ENCODE peak calls at places on chromosomes 2 and 18, in ten cellular contexts. J, S, A, F, C, G, E, B, R and T are unnamed samples.

GRCh38 chr2:67709835-67710234 is 312.7 kb downstream of the ETAA1 start:
- DNase-seq in S (no peak), J (no peak), B (no peak), A (no peak), F (no peak), C (no peak), G (no peak), R (no peak), E (no peak), T (no peak)

GRCh38 chr2:70985956-70986355 is 7.5 kb downstream of the ANKRD53 start:
- DNase-seq in S (no peak), J (no peak), G (no peak), C (peak; percentile 40), A (no peak), B (no peak), R (no peak), F (no peak), E (no peak), T (no peak)

GRCh38 chr2:102488063-102488462 is 15.0 kb downstream of the SLC9A4 start:
- DNase-seq in R (peak; percentile 34), B (peak; percentile 69), S (no peak), F (no peak), J (no peak), E (no peak), C (no peak), G (no peak), A (no peak), T (no peak)

GRCh38 chr18:744824-745597 is 32.6 kb upstream of the ENOSF1 start:
- DNase-seq in B (no peak), J (no peak), E (no peak), R (no peak), C (no peak), S (no peak), A (no peak), G (no peak), F (no peak), T (no peak)

GRCh38 chr2:60948926-60949579 is 67.7 kb downstream of the REL start:
- DNase-seq in S (no peak), C (no peak), G (no peak), E (no peak), J (no peak), F (no peak), A (no peak), B (peak; percentile 78), R (peak; percentile 55), T (no peak)

GRCh38 chr2:119960821-119961220 is 52.1 kb upstream of the EPB41L5 start:
- DNase-seq in C (no peak), F (no peak), A (no peak), R (peak; percentile 64), G (no peak), J (no peak), E (no peak), B (no peak), S (no peak), T (no peak)

GRCh38 chr2:165238295-165238694 is 919 bp upstream of the SCN2A start:
- DNase-seq in F (no peak), R (peak; percentile 16), G (no peak), B (no peak), S (no peak), A (no peak), C (no peak), E (no peak), J (no peak), T (peak; percentile 33)

GRCh38 chr18:36392163-36392887 is 94.8 kb downstream of the FHOD3 start:
- DNase-seq in R (peak; percentile 7), F (no peak), G (no peak), C (no peak), A (no peak), E (peak; percentile 39), S (no peak), J (no peak), B (no peak), T (no peak)

GRCh38 chr18:58788971-58789797 is 75.5 kb upstream of the ZNF532 start:
- DNase-seq in S (no peak), G (peak; percentile 29), R (peak; percentile 83), A (no peak), C (no peak), F (no peak), E (no peak), J (peak; percentile 97), B (no peak), T (no peak)

GRCh38 chr2:176080540-176081355 is 3.0 kb downstream of the EVX2 start:
- DNase-seq in C (no peak), G (no peak), F (no peak), E (no peak), S (no peak), J (peak; percentile 47), R (no peak), B (peak; percentile 43), A (no peak), T (no peak)

GRCh38 chr2:73759287-73759764 is 20.6 kb downstream of the DUSP11 start:
- DNase-seq in F (no peak), E (no peak), J (no peak), C (no peak), G (no peak), B (no peak), S (no peak), R (peak; percentile 59), A (no peak), T (no peak)

GRCh38 chr2:132729572-132729971 is 59.6 kb upstream of the LYPD1 start:
- DNase-seq in F (no peak), J (no peak), R (no peak), E (no peak), C (no peak), A (no peak), B (no peak), S (no peak), G (no peak), T (no peak)

GRCh38 chr2:240618776-240619175 is 6.5 kb upstream of the GPR35 start:
- DNase-seq in E (no peak), G (no peak), B (no peak), F (no peak), C (no peak), J (no peak), R (no peak), S (no peak), A (no peak), T (no peak)

GRCh38 chr2:232300894-232301387 is 77.6 kb upstream of the ALPP start:
- DNase-seq in R (peak; percentile 53), J (peak; percentile 88), E (no peak), A (no peak), S (no peak), F (no peak), C (no peak), B (peak; percentile 26), G (no peak), T (no peak)